ENCODE peak calls at places on chromosomes 3 and 15, in seven cellular contexts. Y is psoas muscle; V is caudate nucleus; P is right lobe of liver; R is body of pancreas; G is naive thymus-derived CD4-positive, alpha-beta T cell; T is left ventricle myocardium inferior. W is an unnamed sample.

GRCh38 chr15:65918936-65919335 is 49.6 kb downstream of the RAB11A start:
- DNase-seq in G (no peak), P (no peak), T (no peak), Y (no peak), V (no peak), R (no peak), W (no peak)

GRCh38 chr3:138220242-138220641 is 33.1 kb downstream of the ARMC8 start:
- DNase-seq in Y (no peak), G (no peak), T (no peak), V (no peak), R (no peak), P (no peak), W (no peak)

GRCh38 chr3:178485756-178486155 is 50.5 kb upstream of the KCNMB2 start:
- DNase-seq in G (no peak), P (no peak), T (no peak), Y (no peak), V (no peak), R (no peak), W (no peak)

GRCh38 chr3:122314467-122314866 is 10.6 kb upstream of the CSTA start:
- DNase-seq in R (no peak), V (no peak), G (no peak), P (no peak), T (no peak), Y (no peak), W (no peak)

GRCh38 chr15:86830304-86830703 is 750.6 kb downstream of the AGBL1 start:
- DNase-seq in P (no peak), V (no peak), T (no peak), G (no peak), Y (no peak), R (no peak), W (no peak)

GRCh38 chr3:70090322-70090913 is 90.9 kb downstream of the SAMMSON start:
- DNase-seq in P (no peak), R (peak), T (no peak), V (no peak), G (no peak), Y (no peak), W (no peak)

GRCh38 chr15:74036271-74037170 is 42.0 kb downstream of the PML start:
- DNase-seq in T (peak), P (peak), V (peak), G (no peak), R (peak), Y (no peak), W (peak)

GRCh38 chr3:159804726-159805410 is 183.8 kb upstream of the IL12A start:
- DNase-seq in R (peak), Y (peak), G (no peak), T (peak), V (peak), P (peak), W (peak)

GRCh38 chr15:40984963-40985362 is 31.7 kb downstream of the CHAC1 start:
- DNase-seq in T (no peak), V (no peak), G (no peak), R (no peak), Y (no peak), P (no peak), W (no peak)

GRCh38 chr15:48645558-48646330 is at the start of gene FBN1:
- DNase-seq in R (peak), G (no peak), P (peak), Y (peak), T (peak), V (peak), W (peak)

GRCh38 chr3:89859738-89860137 is 752.3 kb downstream of the EPHA3 start:
- DNase-seq in P (no peak), V (no peak), T (no peak), R (no peak), Y (no peak), G (no peak), W (no peak)

GRCh38 chr3:9994086-9994844 is 7.6 kb upstream of the EMC3 start:
- DNase-seq in R (no peak), T (no peak), Y (no peak), P (no peak), V (no peak), G (no peak), W (no peak)

GRCh38 chr3:175338775-175339535 is 479.8 kb downstream of the NAALADL2 start:
- DNase-seq in V (no peak), T (no peak), P (no peak), Y (peak), G (no peak), R (no peak), W (no peak)

GRCh38 chr15:78264304-78265136 is at the start of gene DNAJA4:
- DNase-seq in G (peak), Y (peak), R (peak), V (peak), T (peak), P (peak), W (no peak)

GRCh38 chr3:185900228-185900627 is 37.6 kb downstream of the TRA2B start:
- DNase-seq in P (peak), T (no peak), R (peak), G (no peak), V (no peak), Y (no peak), W (no peak)

GRCh38 chr3:127457094-127457475 is 133.4 kb downstream of the TPRA1 start:
- DNase-seq in Y (peak), G (no peak), T (peak), R (peak), V (no peak), P (peak), W (no peak)

GRCh38 chr3:124937049-124937448 is 2.5 kb upstream of the MUC13 start:
- DNase-seq in V (no peak), G (no peak), T (no peak), R (no peak), Y (no peak), P (no peak), W (no peak)

GRCh38 chr3:180275176-180275575 is 238.4 kb upstream of the PEX5L start:
- DNase-seq in P (no peak), V (no peak), T (no peak), R (no peak), Y (no peak), G (no peak), W (no peak)

GRCh38 chr3:179432021-179432420 is 19.2 kb downstream of the GNB4 start:
- DNase-seq in Y (no peak), P (no peak), T (no peak), V (peak), R (peak), G (no peak), W (peak)

GRCh38 chr3:58234516-58234931 is 3.1 kb upstream of the ABHD6 start:
- DNase-seq in V (no peak), G (no peak), P (peak), T (no peak), Y (no peak), R (peak), W (no peak)

GRCh38 chr3:10495003-10495402 is 10.4 kb downstream of the ATP2B2 start:
- DNase-seq in R (peak), P (peak), T (peak), V (no peak), Y (peak), G (no peak), W (peak)

GRCh38 chr15:51051776-51052175 is 42.9 kb downstream of the TNFAIP8L3 start:
- DNase-seq in P (no peak), G (no peak), Y (peak), V (peak), R (peak), T (peak), W (no peak)

GRCh38 chr15:64383760-64384159 is 2.5 kb upstream of the PCLAF start:
- DNase-seq in P (no peak), V (no peak), Y (no peak), R (no peak), G (no peak), T (no peak), W (no peak)

GRCh38 chr3:143875566-143875965 is 27.3 kb upstream of the SLC9A9 start:
- DNase-seq in T (no peak), Y (no peak), G (no peak), R (no peak), V (no peak), P (no peak), W (no peak)
- H3K27ac ChIP-seq in T (no peak), Y (no peak), G (no peak), R (no peak), V (no peak), P (no peak), W (no peak)

GRCh38 chr3:52299815-52300611 is 12.4 kb downstream of the GLYCTK start:
- DNase-seq in G (no peak), T (peak), Y (no peak), R (peak), V (no peak), P (peak), W (no peak)

GRCh38 chr3:52298147-52299098 is 10.8 kb downstream of the GLYCTK start:
- DNase-seq in P (no peak), G (no peak), V (no peak), Y (no peak), R (no peak), T (no peak), W (no peak)

GRCh38 chr3:52295809-52296208 is 8.2 kb downstream of the GLYCTK start:
- DNase-seq in V (no peak), Y (peak), P (no peak), G (no peak), R (no peak), T (no peak), W (no peak)

GRCh38 chr3:52299247-52299657 is 11.6 kb downstream of the GLYCTK start:
- DNase-seq in G (no peak), P (no peak), T (no peak), V (no peak), R (no peak), Y (no peak), W (no peak)

DNA sequence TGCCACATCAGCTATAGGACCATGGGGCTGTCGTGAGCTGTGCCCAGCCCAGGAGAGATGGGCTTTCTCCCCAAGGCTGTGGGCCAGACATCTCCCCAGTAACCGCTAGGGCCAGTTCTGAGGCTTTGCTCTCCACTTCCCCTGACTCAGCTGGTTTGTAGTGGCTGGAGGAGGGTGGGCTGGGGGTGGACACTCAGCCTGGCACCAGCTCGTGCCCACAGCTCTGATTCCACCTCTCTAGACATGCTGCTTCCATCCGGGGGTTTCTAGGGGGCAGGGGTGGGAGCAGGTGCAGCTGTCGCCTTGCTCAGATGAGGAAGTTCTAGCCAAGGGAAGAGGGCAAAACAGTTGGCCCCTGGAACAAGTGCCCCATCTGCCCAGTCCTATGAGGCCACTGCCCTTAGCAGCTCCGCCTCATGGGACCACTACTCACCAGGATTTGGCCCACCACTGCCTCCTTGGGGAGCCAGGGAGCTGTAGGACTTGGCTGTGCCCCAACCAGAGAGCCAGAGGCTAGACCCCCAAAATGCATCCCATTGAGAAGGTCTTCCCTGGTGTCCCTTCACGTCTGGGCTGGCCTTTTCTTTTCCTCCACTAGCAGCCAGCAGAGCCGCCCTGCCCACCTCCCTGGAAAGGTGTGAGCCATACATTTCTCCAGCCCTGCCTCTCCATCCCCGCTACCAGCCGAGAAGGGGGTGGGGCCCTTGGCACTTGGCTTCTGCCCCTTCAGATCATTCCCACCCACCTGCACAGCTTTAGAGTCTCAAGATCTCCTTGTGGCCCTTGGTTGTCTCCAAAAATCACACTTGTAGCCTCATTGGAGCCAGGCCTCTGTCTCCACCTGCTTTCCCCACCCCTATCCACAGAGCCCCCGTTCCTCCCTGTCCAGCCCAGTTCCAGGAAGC is 9.9 kb downstream of the GLYCTK start:
- DNase-seq in Y (no peak), T (no peak), G (no peak), P (no peak), V (no peak), R (no peak), W (no peak)
- H3K27ac ChIP-seq in Y (no peak), T (no peak), G (no peak), P (no peak), V (no peak), R (no peak), W (no peak)

GRCh38 chr3:195248281-195248680 is 22.7 kb downstream of the XXYLT1 start:
- DNase-seq in Y (no peak), R (no peak), T (no peak), V (no peak), G (no peak), P (no peak), W (no peak)

GRCh38 chr3:195249858-195250464 is 21.0 kb downstream of the XXYLT1 start:
- DNase-seq in R (no peak), V (no peak), G (no peak), P (no peak), Y (no peak), T (no peak), W (no peak)

GRCh38 chr3:195251336-195252065 is 19.5 kb downstream of the XXYLT1 start:
- DNase-seq in V (no peak), G (no peak), Y (no peak), R (no peak), T (no peak), P (no peak), W (no peak)

GRCh38 chr3:195249057-195249770 is 21.7 kb downstream of the XXYLT1 start:
- DNase-seq in P (no peak), G (no peak), T (no peak), V (no peak), Y (no peak), R (no peak), W (no peak)

GRCh38 chr3:195250473-195251251 is 20.3 kb downstream of the XXYLT1 start:
- DNase-seq in R (peak), T (peak), Y (peak), V (no peak), P (no peak), G (no peak), W (no peak)
- H3K27ac ChIP-seq in R (no peak), T (no peak), Y (no peak), V (no peak), P (no peak), G (no peak), W (no peak)

GRCh38 chr3:190361791-190362190 is 26.2 kb upstream of the CLDN16 start:
- DNase-seq in P (no peak), G (no peak), R (no peak), Y (no peak), V (no peak), T (no peak), W (no peak)
- H3K27ac ChIP-seq in P (no peak), G (no peak), R (no peak), Y (no peak), V (no peak), T (no peak), W (no peak)

DNA sequence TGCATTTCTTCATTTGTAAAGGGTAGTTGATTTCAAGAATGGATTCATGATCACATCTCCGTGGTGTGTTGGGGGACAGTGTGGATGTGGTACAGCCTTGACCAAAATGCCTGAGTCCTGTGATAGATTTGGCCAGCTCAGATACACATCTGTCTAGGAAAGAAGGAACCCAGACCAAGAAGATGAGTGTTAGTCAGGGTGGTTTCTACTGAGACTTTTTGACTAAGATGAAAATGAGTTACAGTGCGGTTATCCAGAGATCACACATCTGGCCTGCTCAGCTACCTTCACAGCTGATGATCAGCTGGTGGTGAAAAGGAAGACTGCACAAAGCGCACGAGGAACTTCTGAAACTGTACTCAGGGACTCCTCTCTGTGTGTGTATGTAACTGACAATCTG is 68.0 kb downstream of the FNDC3B start:
- DNase-seq in T (no peak), R (no peak), Y (no peak), V (no peak), G (peak), P (no peak), W (no peak)
- H3K27ac ChIP-seq in T (peak), R (no peak), Y (no peak), V (no peak), G (peak), P (no peak), W (no peak)

GRCh38 chr3:157247391-157247790 is 87.4 kb upstream of the CCNL1 start:
- DNase-seq in R (no peak), T (no peak), Y (no peak), P (no peak), V (no peak), G (no peak), W (no peak)
- H3K27ac ChIP-seq in R (no peak), T (peak), Y (peak), P (no peak), V (peak), G (no peak), W (peak)

GRCh38 chr3:115548611-115549010 is 74.7 kb upstream of the GAP43 start:
- DNase-seq in R (no peak), V (no peak), G (no peak), P (no peak), T (no peak), Y (no peak), W (no peak)
- H3K27ac ChIP-seq in R (no peak), V (no peak), G (no peak), P (no peak), T (no peak), Y (no peak), W (no peak)

DNA sequence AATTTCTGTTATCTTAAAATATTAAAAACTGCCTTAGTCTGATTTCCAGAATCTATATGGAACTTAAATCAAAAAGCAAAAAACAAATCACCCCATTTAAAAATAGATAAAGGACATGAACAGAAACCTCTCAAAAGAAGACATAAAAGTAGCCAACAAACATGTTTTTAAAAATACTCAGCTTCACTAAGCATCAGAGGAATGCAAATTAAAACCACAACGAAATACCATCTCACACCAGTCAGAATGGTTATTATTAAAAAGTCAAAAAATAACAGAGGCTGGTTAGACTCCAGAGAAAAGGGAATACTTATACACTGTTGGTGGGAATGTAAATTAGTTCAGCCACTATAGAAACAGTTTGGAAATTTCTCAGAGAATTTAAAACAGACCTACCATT is 367.9 kb downstream of the ZIC4 start:
- DNase-seq in P (no peak), Y (no peak), G (no peak), T (no peak), V (no peak), R (no peak), W (no peak)
- H3K27ac ChIP-seq in P (no peak), Y (no peak), G (no peak), T (no peak), V (no peak), R (no peak), W (no peak)